ENCODE peak calls at places on chromosomes 7 and 10, in seven cellular contexts. R is cardiac fibroblast; M is AG10803; J is tibial artery; Q is CD4-positive, alpha-beta T cell; L is uterus; Y is neural crest cell. G is an unnamed sample.

GRCh38 chr7:48511021-48511579 is 339.8 kb downstream of the ABCA13 start:
- DNase-seq in R (no peak), M (no peak), J (no peak), Q (no peak), L (no peak), Y (no peak), G (no peak)

GRCh38 chr10:33900591-33900990 is 566.1 kb upstream of the NRP1 start:
- DNase-seq in R (peak), M (peak), J (no peak), Q (no peak), L (no peak), Y (no peak), G (no peak)

GRCh38 chr10:47287365-47287802 is 12.6 kb upstream of the GDF10 start:
- DNase-seq in R (no peak), M (no peak), J (no peak), Q (no peak), L (no peak), Y (no peak), G (peak)

GRCh38 chr7:3032256-3032655 is 11.4 kb downstream of the CARD11 start:
- DNase-seq in R (no peak), M (no peak), J (no peak), Q (no peak), L (no peak), Y (no peak), G (no peak)

GRCh38 chr10:74862625-74863024 is 36.2 kb downstream of the KAT6B start:
- DNase-seq in R (no peak), M (no peak), J (no peak), Q (no peak), L (no peak), Y (no peak), G (no peak)

GRCh38 chr10:49690673-49691356 is 11.4 kb downstream of the C10orf53 start:
- DNase-seq in R (no peak), M (no peak), J (no peak), Q (no peak), L (no peak), Y (no peak), G (peak)

GRCh38 chr10:3676564-3676963 is 108.4 kb downstream of the KLF6 start:
- DNase-seq in R (no peak), M (no peak), J (no peak), Q (no peak), L (no peak), Y (no peak), G (no peak)

GRCh38 chr7:47651355-47652317 is 69.7 kb upstream of the TNS3 start:
- DNase-seq in R (peak), M (peak), J (peak), Q (no peak), L (no peak), Y (no peak), G (no peak)

GRCh38 chr7:14446829-14447228 is 455.7 kb downstream of the DGKB start:
- DNase-seq in R (no peak), M (no peak), J (no peak), Q (no peak), L (no peak), Y (no peak), G (no peak)

GRCh38 chr7:150857276-150858055 is 5.1 kb downstream of the AOC1 start:
- DNase-seq in R (no peak), M (no peak), J (no peak), Q (no peak), L (no peak), Y (no peak), G (peak)

GRCh38 chr7:98278408-98278807 is 3.1 kb upstream of the BRI3 start:
- DNase-seq in R (no peak), M (no peak), J (no peak), Q (no peak), L (no peak), Y (no peak), G (no peak)

GRCh38 chr10:66180651-66181318 is 745.1 kb upstream of the LRRTM3 start:
- DNase-seq in R (peak), M (peak), J (no peak), Q (no peak), L (no peak), Y (peak), G (no peak)

GRCh38 chr7:99001482-99002145 is 123.3 kb downstream of the TRRAP start:
- DNase-seq in R (no peak), M (no peak), J (no peak), Q (no peak), L (no peak), Y (no peak), G (peak)

GRCh38 chr7:94396044-94396443 is 1.3 kb downstream of the COL1A2 start:
- DNase-seq in R (peak), M (peak), J (peak), Q (no peak), L (no peak), Y (no peak), G (no peak)

GRCh38 chr10:132397671-132398565 is 918 bp downstream of the PWWP2B start:
- DNase-seq in R (peak), M (peak), J (no peak), Q (peak), L (no peak), Y (no peak), G (no peak)

GRCh38 chr7:27245124-27245797 is 2.7 kb downstream of the EVX1 start:
- DNase-seq in R (no peak), M (no peak), J (no peak), Q (no peak), L (no peak), Y (no peak), G (no peak)

GRCh38 chr10:128281343-128281742 is 155.1 kb upstream of the MKI67 start:
- DNase-seq in R (no peak), M (no peak), J (no peak), Q (no peak), L (no peak), Y (no peak), G (no peak)

GRCh38 chr10:93701903-93702277 is 502 bp downstream of the FRA10AC1 start:
- DNase-seq in R (peak), M (peak), J (peak), Q (no peak), L (no peak), Y (no peak), G (no peak)

GRCh38 chr7:1959305-1959704 is 273.4 kb downstream of the MAD1L1 start:
- DNase-seq in R (no peak), M (no peak), J (no peak), Q (no peak), L (no peak), Y (no peak), G (no peak)

GRCh38 chr7:19024261-19024660 is 93.2 kb downstream of the TWIST1 start:
- DNase-seq in R (peak), M (peak), J (no peak), Q (no peak), L (no peak), Y (no peak), G (no peak)

GRCh38 chr7:119472398-119473038 is 800.5 kb upstream of the KCND2 start:
- DNase-seq in R (no peak), M (no peak), J (no peak), Q (no peak), L (no peak), Y (no peak), G (no peak)

GRCh38 chr7:133950856-133951255 is 176.3 kb upstream of the LRGUK start:
- DNase-seq in R (no peak), M (no peak), J (no peak), Q (no peak), L (no peak), Y (no peak), G (no peak)

GRCh38 chr10:97810476-97810875 is 38.7 kb upstream of the SFRP5 start:
- DNase-seq in R (no peak), M (no peak), J (no peak), Q (no peak), L (no peak), Y (no peak), G (no peak)

DNA sequence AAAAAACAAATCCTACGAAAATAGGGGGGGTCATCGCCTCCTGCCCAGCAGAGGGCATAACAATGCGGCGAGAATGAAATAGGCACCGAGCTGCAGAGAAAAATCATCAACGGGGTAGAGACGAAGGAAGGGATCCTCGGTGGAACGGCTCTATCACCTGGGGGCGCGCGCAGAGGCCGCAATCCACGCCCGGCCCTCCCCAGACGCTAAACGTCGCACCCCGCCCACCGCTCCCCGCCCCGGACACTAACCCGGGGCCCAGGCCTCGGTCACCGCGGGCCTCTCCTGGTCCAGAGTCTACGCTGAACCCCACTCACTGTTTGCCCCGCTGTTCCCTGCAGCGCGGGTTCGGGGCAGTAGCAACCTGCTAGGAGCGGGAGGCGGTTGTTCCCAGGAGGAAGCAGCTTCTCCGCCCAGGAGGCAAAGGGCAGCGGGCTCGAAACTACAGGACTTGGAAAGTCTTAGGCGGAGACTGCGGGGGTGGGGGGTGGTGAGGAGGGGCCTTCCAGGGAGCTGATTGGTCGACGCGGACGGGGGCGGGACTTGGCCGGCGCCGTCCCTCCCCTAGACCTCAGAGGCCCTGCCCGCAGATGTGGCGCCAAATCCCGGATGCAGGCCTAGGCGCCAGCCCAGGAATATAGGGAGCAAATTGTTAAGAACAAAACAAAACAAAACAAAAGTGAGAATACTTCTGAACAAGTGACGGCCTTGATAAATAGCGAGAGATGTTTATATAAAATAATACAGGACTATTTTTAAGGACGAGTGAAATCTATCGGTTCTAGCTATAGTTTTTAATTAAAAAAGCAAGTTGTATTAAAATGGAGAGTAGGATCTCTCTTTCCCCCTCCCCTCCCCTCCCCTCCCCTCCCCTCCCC is at the start of gene TCAF1:
- DNase-seq in R (peak), M (peak), J (peak), Q (peak), L (peak), Y (peak), G (peak)
- TF ChIP-seq CTCF in R (peak), M (peak), J (no peak), Q (peak), L (peak), Y (peak), G (peak)

GRCh38 chr10:29407280-29407858 is 118.5 kb downstream of the LYZL1 start:
- DNase-seq in R (no peak), M (no peak), J (no peak), Q (no peak), L (no peak), Y (no peak), G (no peak)

GRCh38 chr10:29412452-29413004 is 123.7 kb downstream of the LYZL1 start:
- DNase-seq in R (peak), M (peak), J (no peak), Q (no peak), L (no peak), Y (no peak), G (no peak)

GRCh38 chr10:29408847-29409240 is 120.0 kb downstream of the LYZL1 start:
- DNase-seq in R (no peak), M (no peak), J (no peak), Q (no peak), L (no peak), Y (no peak), G (no peak)

GRCh38 chr10:29411666-29412335 is 122.9 kb downstream of the LYZL1 start:
- DNase-seq in R (no peak), M (no peak), J (no peak), Q (no peak), L (no peak), Y (no peak), G (no peak)

GRCh38 chr10:29409241-29410051 is 120.6 kb downstream of the LYZL1 start:
- DNase-seq in R (peak), M (peak), J (peak), Q (peak), L (peak), Y (no peak), G (no peak)
- TF ChIP-seq CTCF in R (no peak), M (no peak), J (no peak), Q (no peak), L (peak), Y (no peak), G (no peak)

GRCh38 chr7:144390481-144390880 is 13.0 kb downstream of the NOBOX start:
- DNase-seq in R (no peak), M (no peak), J (no peak), Q (no peak), L (no peak), Y (no peak), G (peak)

GRCh38 chr7:144384071-144384470 is 19.4 kb downstream of the NOBOX start:
- DNase-seq in R (no peak), M (no peak), J (no peak), Q (no peak), L (no peak), Y (no peak), G (peak)

GRCh38 chr7:144384555-144385245 is 18.8 kb downstream of the NOBOX start:
- DNase-seq in R (peak), M (peak), J (no peak), Q (no peak), L (no peak), Y (no peak), G (peak)

GRCh38 chr7:144388950-144389349 is 14.5 kb downstream of the NOBOX start:
- DNase-seq in R (no peak), M (no peak), J (no peak), Q (no peak), L (no peak), Y (no peak), G (peak)

GRCh38 chr7:144386741-144387140 is 16.8 kb downstream of the NOBOX start:
- DNase-seq in R (peak), M (peak), J (no peak), Q (no peak), L (no peak), Y (no peak), G (peak)
- TF ChIP-seq CTCF in R (no peak), M (no peak), J (no peak), Q (no peak), L (no peak), Y (no peak), G (no peak)

DNA sequence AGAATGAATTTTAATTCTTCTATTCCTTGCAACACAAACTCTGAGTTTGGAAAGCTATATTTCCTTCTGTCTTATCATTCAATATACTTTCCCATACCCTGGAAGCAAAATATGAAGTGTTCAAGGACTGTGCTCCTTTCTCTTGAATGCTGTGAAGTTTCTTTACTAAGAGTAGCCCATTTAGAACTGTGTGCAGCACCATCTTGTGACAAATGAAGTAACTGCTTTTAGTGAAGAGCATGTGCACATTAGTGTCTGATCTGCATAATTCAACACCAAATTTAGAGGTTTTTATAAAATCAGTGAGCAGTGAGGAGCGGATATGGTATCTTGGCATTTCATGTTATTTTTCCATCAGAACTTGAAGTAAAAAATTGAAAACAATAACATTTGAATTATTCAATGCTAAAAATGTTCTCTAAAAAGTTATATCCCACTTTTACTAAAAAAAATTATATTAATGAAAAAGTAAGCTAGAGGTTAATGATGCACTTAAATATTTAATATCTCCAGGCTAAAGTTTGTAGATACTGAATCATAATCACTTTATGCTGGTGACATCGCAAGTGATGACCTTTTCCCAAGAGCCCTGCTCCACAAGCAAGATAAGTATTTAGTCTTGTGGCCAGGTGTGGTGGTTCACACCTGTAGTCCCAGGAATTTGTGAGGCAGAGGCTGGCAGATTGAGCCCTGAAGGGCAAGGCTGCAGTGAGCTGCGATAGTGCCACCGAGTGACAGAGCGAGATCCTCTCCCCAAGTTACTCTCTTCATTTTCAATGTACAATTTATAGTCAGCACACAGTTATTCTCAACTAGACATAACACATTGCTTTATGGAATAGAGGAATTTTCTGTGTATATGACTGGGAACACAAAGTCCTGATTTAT is 108.8 kb upstream of the PCLO start:
- DNase-seq in R (peak), M (peak), J (no peak), Q (no peak), L (no peak), Y (no peak), G (no peak)
- TF ChIP-seq CTCF in R (peak), M (peak), J (no peak), Q (no peak), L (no peak), Y (peak), G (peak)

GRCh38 chr10:100709655-100710054 is 35.7 kb upstream of the PAX2 start:
- DNase-seq in R (no peak), M (no peak), J (no peak), Q (no peak), L (no peak), Y (no peak), G (no peak)

GRCh38 chr10:100707261-100707848 is 38.0 kb upstream of the PAX2 start:
- DNase-seq in R (no peak), M (no peak), J (no peak), Q (no peak), L (no peak), Y (no peak), G (no peak)

GRCh38 chr10:100710151-100710871 is 35.1 kb upstream of the PAX2 start:
- DNase-seq in R (no peak), M (no peak), J (no peak), Q (no peak), L (no peak), Y (peak), G (no peak)

GRCh38 chr10:100709146-100709545 is 36.2 kb upstream of the PAX2 start:
- DNase-seq in R (no peak), M (no peak), J (no peak), Q (no peak), L (no peak), Y (no peak), G (no peak)

DNA sequence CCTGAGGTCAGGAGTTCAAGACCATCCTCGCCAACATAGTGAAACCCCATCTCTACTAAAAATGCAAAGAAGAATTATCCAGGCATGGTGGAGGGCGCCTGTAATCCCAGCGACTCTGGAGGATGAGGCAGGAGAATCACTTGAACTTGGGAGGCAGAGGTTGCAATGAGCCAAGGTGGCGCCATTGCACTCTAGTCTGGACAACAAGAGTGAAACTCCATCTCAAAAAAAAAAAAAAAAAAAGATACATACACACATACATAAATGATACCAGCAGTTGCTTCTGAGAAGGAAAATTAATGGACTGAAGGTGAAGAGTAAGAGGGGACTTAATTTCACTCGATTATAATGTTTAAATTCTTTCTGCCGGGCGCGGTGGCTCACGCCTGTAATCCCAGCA is 40.2 kb upstream of the PAX2 start:
- DNase-seq in R (no peak), M (no peak), J (no peak), Q (no peak), L (no peak), Y (no peak), G (no peak)
- TF ChIP-seq CTCF in R (no peak), M (no peak), J (no peak), Q (no peak), L (no peak), Y (no peak), G (peak)

GRCh38 chr7:95772771-95773581 is 622 bp downstream of the DYNC1I1 start:
- DNase-seq in R (peak), M (peak), J (peak), Q (no peak), L (peak), Y (no peak), G (no peak)
- TF ChIP-seq CTCF in R (no peak), M (no peak), J (no peak), Q (no peak), L (no peak), Y (no peak), G (no peak)

GRCh38 chr7:22296265-22296566 is 60.7 kb downstream of the RAPGEF5 start:
- DNase-seq in R (no peak), M (no peak), J (no peak), Q (no peak), L (no peak), Y (no peak), G (no peak)

GRCh38 chr7:22296916-22297315 is 60.0 kb downstream of the RAPGEF5 start:
- DNase-seq in R (no peak), M (peak), J (no peak), Q (no peak), L (no peak), Y (no peak), G (no peak)

GRCh38 chr7:22291979-22292378 is 65.0 kb downstream of the RAPGEF5 start:
- DNase-seq in R (no peak), M (no peak), J (no peak), Q (no peak), L (no peak), Y (no peak), G (no peak)

GRCh38 chr7:22292519-22292918 is 64.4 kb downstream of the RAPGEF5 start:
- DNase-seq in R (no peak), M (no peak), J (no peak), Q (no peak), L (no peak), Y (no peak), G (no peak)

GRCh38 chr7:22295402-22296264 is 61.3 kb downstream of the RAPGEF5 start:
- DNase-seq in R (no peak), M (peak), J (no peak), Q (no peak), L (no peak), Y (no peak), G (no peak)
- TF ChIP-seq CTCF in R (no peak), M (peak), J (peak), Q (no peak), L (no peak), Y (peak), G (no peak)

GRCh38 chr10:104045151-104046089 is 40.3 kb downstream of the COL17A1 start:
- DNase-seq in R (peak), M (peak), J (no peak), Q (no peak), L (peak), Y (no peak), G (peak)
- TF ChIP-seq CTCF in R (peak), M (peak), J (peak), Q (no peak), L (peak), Y (peak), G (peak)

G was measured in osteocyte.